ENCODE peak calls at places on chromosomes 7 and 10, in ten cellular contexts. H is COR-L47; I is WTC11; T is activated CD8-positive, alpha-beta memory T cell treated with anti-CD3 and anti-CD28 coated beads for 1 hour; G is NCI-H1105 treated with DMSO at 0.1 percent for 48 hours; Q is NCI-H510A treated with DMSO at 0.1 percent for 48 hours; X is LoVo; Z is CD8-positive, alpha-beta memory T cell; M is RWPE1; W is cerebellum. A is an unnamed sample.

GRCh38 chr10:35643151-35643975 is 1.3 kb upstream of the FZD8 start:
- DNase-seq in W (peak), Q (no peak), Z (no peak), T (no peak), G (peak), M (peak), H (peak), I (peak), X (no peak), A (no peak)

GRCh38 chr7:37516610-37517108 is 68.0 kb upstream of the ELMO1 start:
- DNase-seq in Z (no peak), T (no peak), G (no peak), Q (peak), X (no peak), H (no peak), W (no peak), I (no peak), M (no peak), A (no peak)

GRCh38 chr7:122314284-122314683 is 9.7 kb upstream of the FEZF1 start:
- DNase-seq in T (no peak), Z (no peak), I (no peak), Q (no peak), G (no peak), H (no peak), M (no peak), W (no peak), X (no peak), A (no peak)

GRCh38 chr7:105188201-105188600 is 174.2 kb downstream of the KMT2E start:
- DNase-seq in W (no peak), I (no peak), Q (no peak), Z (no peak), M (no peak), X (no peak), T (no peak), G (no peak), H (no peak), A (no peak)

GRCh38 chr10:110336111-110336721 is 31.5 kb upstream of the SMNDC1 start:
- DNase-seq in H (no peak), I (peak), X (peak), W (no peak), G (no peak), M (peak), Q (no peak), Z (no peak), T (no peak), A (no peak)

GRCh38 chr7:4144801-4145470 is 537.2 kb upstream of the FOXK1 start:
- DNase-seq in M (no peak), H (no peak), Z (no peak), X (no peak), W (no peak), I (peak), Q (no peak), G (no peak), T (no peak), A (no peak)

GRCh38 chr10:101261702-101262101 is 32.4 kb upstream of the LBX1 start:
- DNase-seq in I (no peak), X (no peak), Q (no peak), H (no peak), T (no peak), M (no peak), G (no peak), Z (no peak), W (no peak), A (no peak)

GRCh38 chr7:144513332-144513731 is 109.8 kb upstream of the NOBOX start:
- DNase-seq in H (peak), M (peak), W (peak), X (no peak), Z (no peak), G (peak), Q (peak), I (no peak), T (no peak), A (no peak)

GRCh38 chr10:13018171-13018570 is 16.7 kb upstream of the CCDC3 start:
- DNase-seq in Q (no peak), G (no peak), H (no peak), M (no peak), W (no peak), T (no peak), I (no peak), Z (no peak), X (no peak), A (no peak)

GRCh38 chr10:110495731-110496552 is 1.8 kb upstream of the DUSP5 start:
- DNase-seq in H (no peak), Z (no peak), M (peak), G (no peak), Q (no peak), T (no peak), W (peak), I (peak), X (peak), A (no peak)

GRCh38 chr7:17815318-17815717 is 125.0 kb downstream of the SNX13 start:
- DNase-seq in Q (no peak), H (no peak), I (no peak), X (no peak), G (no peak), Z (no peak), M (no peak), T (no peak), W (no peak), A (no peak)

GRCh38 chr10:71241114-71241898 is 28.9 kb downstream of the UNC5B start:
- DNase-seq in H (no peak), W (no peak), Q (no peak), G (peak), M (no peak), Z (no peak), X (no peak), I (no peak), T (no peak), A (no peak)

GRCh38 chr10:25065761-25066476 is 49.5 kb downstream of the THNSL1 start:
- DNase-seq in X (no peak), Z (no peak), W (no peak), T (no peak), G (no peak), Q (no peak), I (no peak), H (no peak), M (no peak), A (no peak)

GRCh38 chr10:30186371-30186875 is 127.0 kb upstream of the JCAD start:
- DNase-seq in I (no peak), W (no peak), M (no peak), G (no peak), X (peak), Z (no peak), H (no peak), Q (no peak), T (no peak), A (no peak)

GRCh38 chr10:104209575-104210198 is 22.5 kb downstream of the CFAP43 start:
- DNase-seq in M (peak), H (peak), W (peak), I (peak), X (peak), Q (peak), G (peak), Z (no peak), T (no peak), A (no peak)

GRCh38 chr7:27245798-27246691 is 3.4 kb downstream of the EVX1 start:
- DNase-seq in X (no peak), H (no peak), Z (no peak), W (no peak), G (peak), T (no peak), Q (peak), M (no peak), I (no peak), A (no peak)

GRCh38 chr7:44618754-44619153 is 12.3 kb downstream of the OGDH start:
- DNase-seq in G (no peak), X (no peak), Z (no peak), H (no peak), M (peak), T (no peak), W (no peak), I (no peak), Q (peak), A (no peak)

GRCh38 chr7:36281945-36282727 is 107.5 kb upstream of the ANLN start:
- DNase-seq in Q (no peak), G (no peak), H (no peak), I (no peak), M (no peak), X (no peak), T (no peak), W (no peak), Z (no peak), A (no peak)

GRCh38 chr10:91350651-91351081 is 59.5 kb upstream of the HECTD2 start:
- DNase-seq in X (peak), Z (no peak), T (no peak), H (no peak), W (no peak), Q (no peak), I (no peak), G (peak), M (peak), A (no peak)

GRCh38 chr7:94169682-94170081 is 165.5 kb upstream of the BET1 start:
- DNase-seq in I (no peak), W (no peak), G (no peak), Q (no peak), T (no peak), M (no peak), X (no peak), Z (no peak), H (no peak), A (no peak)

GRCh38 chr7:4145576-4145975 is 536.5 kb upstream of the FOXK1 start:
- DNase-seq in Z (no peak), Q (no peak), M (no peak), H (no peak), I (no peak), X (no peak), G (no peak), W (no peak), T (no peak), A (no peak)

GRCh38 chr10:69344591-69345244 is 66.4 kb downstream of the HK1 start:
- DNase-seq in X (no peak), W (no peak), G (peak), T (no peak), I (no peak), Q (peak), Z (no peak), M (no peak), H (no peak), A (no peak)

GRCh38 chr10:124997791-124998623 is 56.1 kb downstream of the ZRANB1 start:
- DNase-seq in H (no peak), W (no peak), X (no peak), G (no peak), Q (no peak), T (no peak), M (no peak), I (no peak), Z (no peak), A (no peak)

A was measured in HL-60.